ENCODE peak calls at places on chromosomes 7 and 10, in ten cellular contexts. Y is body of pancreas, M is right lobe of liver, A is IMR-90, X is endothelial cell of umbilical vein, W is heart left ventricle, K is GM12878, O is adrenal gland, Z is transverse colon, I is esophagus muscularis mucosa. V is an unnamed sample. For H3K36me3 and H3K9me3, the result is how much of the 10 kb centered on the place peaks cover.

GRCh38 chr10:106682175-106682574 is 482.3 kb downstream of the SORCS1 start:
- DNase-seq in K (no peak), W (no peak), M (no peak), Y (no peak), O (no peak), Z (no peak), I (no peak), X (no peak), A (peak), V (no peak)

GRCh38 chr10:37572206-37572605 is 285.2 kb downstream of the ZNF248 start:
- DNase-seq in W (no peak), I (no peak), K (no peak), X (no peak), Z (no peak), Y (no peak), A (no peak), M (no peak), O (no peak), V (no peak)

GRCh38 chr7:142771353-142771723 is 568 bp downstream of the PRSS2 start:
- DNase-seq in Z (no peak), X (no peak), W (no peak), Y (no peak), O (no peak), M (no peak), I (no peak), K (peak), A (no peak), V (no peak)

GRCh38 chr7:108415821-108416536 is 40.3 kb downstream of the NRCAM start:
- DNase-seq in M (no peak), I (no peak), O (no peak), W (no peak), Y (peak), K (peak), X (peak), Z (no peak), A (no peak), V (no peak)

GRCh38 chr10:71547841-71548493 is 151.2 kb downstream of the CDH23 start:
- DNase-seq in Z (no peak), O (peak), Y (peak), M (no peak), A (peak), K (no peak), I (no peak), X (no peak), W (peak), V (no peak)

GRCh38 chr10:132410056-132410778 is 13.2 kb downstream of the PWWP2B start:
- DNase-seq in A (no peak), Y (peak), Z (no peak), O (no peak), K (no peak), W (no peak), M (no peak), X (no peak), I (no peak), V (no peak)

GRCh38 chr10:18683427-18683826 is 24.2 kb downstream of the ARL5B start:
- DNase-seq in W (no peak), M (no peak), A (peak), K (no peak), Y (no peak), Z (no peak), X (no peak), I (no peak), O (no peak), V (no peak)

GRCh38 chr7:107158028-107158427 is 10.8 kb upstream of the HBP1 start:
- DNase-seq in W (no peak), I (no peak), Z (no peak), K (no peak), X (no peak), A (no peak), M (no peak), O (no peak), Y (no peak), V (no peak)

GRCh38 chr10:106560925-106561640 is 603.4 kb downstream of the SORCS1 start:
- DNase-seq in O (no peak), K (no peak), W (no peak), I (no peak), Z (no peak), X (no peak), Y (no peak), M (no peak), A (peak), V (no peak)

GRCh38 chr10:310371-310770 is 175.1 kb downstream of the ZMYND11 start:
- DNase-seq in X (no peak), Y (no peak), A (no peak), M (no peak), O (no peak), K (no peak), I (no peak), Z (no peak), W (no peak), V (no peak)

GRCh38 chr10:71079761-71080380 is 132.5 kb upstream of the UNC5B start:
- DNase-seq in X (no peak), Y (no peak), O (peak), W (no peak), K (no peak), A (no peak), M (no peak), Z (peak), I (peak), V (peak)

GRCh38 chr7:150383710-150384397 is 4.7 kb downstream of the ZNF775 start:
- DNase-seq in I (no peak), W (no peak), Y (peak), Z (peak), X (no peak), O (no peak), K (no peak), A (no peak), M (peak), V (no peak)

GRCh38 chr7:44603208-44603607 is 3.2 kb upstream of the OGDH start:
- DNase-seq in M (no peak), W (no peak), Y (no peak), O (no peak), K (no peak), A (no peak), I (no peak), Z (no peak), X (no peak), V (no peak)

DNA sequence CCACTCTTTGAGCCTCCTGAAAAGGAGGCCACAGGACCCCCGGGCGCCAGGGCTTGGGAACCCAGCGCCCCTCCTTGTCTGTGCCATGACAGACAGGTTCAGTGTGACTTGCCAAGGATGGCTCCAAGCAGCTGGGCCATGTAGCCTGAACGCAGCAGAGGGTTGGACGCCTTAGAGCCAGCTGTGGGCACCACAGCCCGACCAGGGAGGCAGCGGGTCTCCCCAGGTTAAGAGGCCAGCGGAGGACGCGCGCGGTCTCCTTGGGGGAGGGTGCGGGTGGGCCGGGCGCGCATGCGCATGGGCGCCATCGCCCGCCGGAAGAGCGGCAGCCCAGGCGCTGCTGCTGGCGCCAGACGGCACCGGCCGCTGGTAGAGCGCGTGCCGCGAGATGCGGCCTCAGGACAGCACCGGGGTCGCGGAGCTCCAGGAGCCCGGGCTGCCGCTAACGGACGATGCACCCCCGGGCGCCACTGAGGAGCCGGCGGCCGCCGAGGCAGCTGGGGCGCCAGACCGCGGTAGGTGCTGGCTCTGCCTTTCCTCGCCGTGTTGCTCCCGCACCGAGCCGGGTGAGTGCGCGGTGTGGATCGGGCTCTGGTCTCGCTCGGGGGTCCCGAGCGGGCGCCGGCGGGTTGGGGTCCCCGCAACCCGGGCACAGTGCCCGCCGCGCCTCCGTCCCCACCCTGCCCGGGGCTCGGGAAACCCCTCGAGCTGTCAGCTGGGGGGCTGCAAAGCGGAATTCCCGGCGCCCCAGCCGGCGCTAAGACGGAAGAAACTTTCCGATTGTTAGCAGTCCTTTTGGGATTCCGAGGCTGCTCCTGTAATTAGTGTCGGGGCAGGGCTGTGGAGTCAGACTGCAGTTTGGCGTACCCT is at the start of gene SLC35G1:
- DNase-seq in W (peak), O (peak), A (peak), Y (peak), I (no peak), M (peak), X (peak), K (peak), Z (peak), V (peak)
- TF ChIP-seq POLR2A in W (no peak), O (peak), A (peak), Y (peak), I (no peak), M (peak), X (peak), K (peak), Z (peak), V (no peak)

DNA sequence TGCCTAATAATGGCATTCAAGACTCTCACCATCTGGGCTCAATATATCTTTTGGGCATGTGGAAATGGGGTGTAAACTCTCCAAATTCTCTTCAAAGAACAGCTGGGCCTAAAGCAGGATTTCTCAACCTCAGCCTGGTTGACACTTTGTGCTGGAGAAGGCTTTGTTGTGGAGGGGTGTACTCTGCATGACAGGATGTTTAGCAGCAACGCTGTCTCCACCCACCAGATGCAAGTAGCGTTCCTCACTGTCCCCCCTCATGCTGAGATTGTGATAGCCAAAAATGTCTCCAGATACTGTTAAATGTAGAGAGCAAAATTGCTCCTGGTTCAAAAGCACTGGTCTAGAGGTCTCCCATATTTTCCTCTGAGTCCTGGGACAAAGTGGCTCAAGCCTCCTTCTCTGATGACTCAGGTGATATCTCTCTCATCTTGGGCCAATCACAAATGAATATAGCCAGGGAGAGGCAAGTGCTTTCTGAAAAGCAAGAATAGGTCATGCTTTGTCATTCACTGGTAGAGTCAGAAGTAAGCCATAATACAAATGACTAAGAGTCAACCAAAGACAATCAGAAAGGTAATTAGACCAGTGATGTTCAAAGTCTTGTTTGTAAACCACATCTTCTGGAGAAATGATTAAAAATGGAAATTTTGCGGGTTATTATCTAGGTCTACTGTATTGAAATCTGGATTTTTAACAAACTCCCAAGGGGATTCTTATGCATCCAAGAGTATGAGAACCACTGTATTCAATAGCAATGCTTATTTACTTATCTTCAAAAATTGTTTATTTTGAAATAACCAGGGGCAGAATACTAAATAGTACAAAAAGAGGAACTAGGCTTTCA is 330.8 kb downstream of the PTEN start:
- DNase-seq in A (peak), K (no peak), W (no peak), Z (no peak), M (no peak), I (no peak), O (no peak), Y (no peak), X (no peak), V (no peak)
- H3K36me3 ChIP-seq in A (under half), K (under half), W (under half), Z (under half), M (under half), I (under half), O (under half), Y (under half), X (under half), V (under half)

DNA sequence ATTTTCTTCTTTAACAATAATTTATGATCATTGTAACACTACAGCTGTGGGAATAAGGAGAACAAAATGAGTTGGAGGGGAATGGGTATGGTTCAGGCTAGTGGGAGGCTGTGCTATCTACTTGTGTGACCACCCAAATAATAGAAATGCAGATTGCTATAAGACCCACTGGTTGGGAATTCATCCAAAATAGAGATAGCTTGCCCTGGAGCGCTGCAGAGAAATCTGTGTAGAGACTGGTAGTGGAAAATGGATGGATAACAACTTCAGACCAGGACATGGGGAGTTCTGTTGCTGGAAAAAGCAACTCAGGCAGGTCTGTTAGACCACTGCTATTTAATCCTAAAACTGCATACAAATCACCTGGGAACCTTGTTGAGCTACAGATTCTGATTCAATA is 137.1 kb upstream of the MKLN1 start:
- DNase-seq in W (no peak), X (no peak), I (no peak), Y (no peak), K (no peak), Z (no peak), O (no peak), A (no peak), M (no peak), V (no peak)
- H3K9me3 ChIP-seq in W (under half), X (under half), I (under half), Y (under half), K (under half), Z (under half), O (under half), A (under half), M (under half), V (under half)

GRCh38 chr10:96814264-96814663 is 17.8 kb upstream of the LCOR start:
- DNase-seq in I (no peak), X (no peak), Z (no peak), W (no peak), A (peak), O (no peak), M (no peak), K (no peak), Y (no peak), V (no peak)
- TF ChIP-seq POLR2A in I (no peak), X (no peak), Z (no peak), W (no peak), A (no peak), O (no peak), M (no peak), K (no peak), Y (no peak), V (no peak)

GRCh38 chr7:156673902-156674301 is 33.3 kb downstream of the RNF32 start:
- DNase-seq in I (no peak), M (no peak), O (no peak), Y (no peak), W (no peak), K (no peak), Z (no peak), A (no peak), X (no peak), V (no peak)

GRCh38 chr7:156673454-156673853 is 32.9 kb downstream of the RNF32 start:
- DNase-seq in W (no peak), K (no peak), Z (no peak), I (no peak), X (no peak), O (no peak), Y (no peak), A (no peak), M (no peak), V (no peak)

GRCh38 chr7:156675721-156676120 is 35.1 kb downstream of the RNF32 start:
- DNase-seq in M (no peak), Y (no peak), K (no peak), I (no peak), X (no peak), W (no peak), Z (no peak), A (no peak), O (no peak), V (peak)

GRCh38 chr7:156677655-156678054 is 37.1 kb downstream of the RNF32 start:
- DNase-seq in M (no peak), O (no peak), K (no peak), A (no peak), I (no peak), X (no peak), Z (no peak), Y (no peak), W (no peak), V (no peak)

GRCh38 chr7:156676263-156676662 is 35.7 kb downstream of the RNF32 start:
- DNase-seq in A (no peak), K (no peak), Z (no peak), M (no peak), O (no peak), W (no peak), I (no peak), X (no peak), Y (no peak), V (no peak)
- H3K36me3 ChIP-seq in A (under half), K (under half), Z (under half), M (under half), O (under half), W (under half), I (under half), X (under half), Y (under half), V (under half)